ENCODE peak calls at places on chromosomes 7 and 10, in four cellular contexts. E is CD4-positive, alpha-beta memory T cell; M is astrocyte; C is H9. N is an unnamed sample.
A peak's percentile ranks its signal among the peaks of the same experiment; 100 is the strongest.

GRCh38 chr10:133209641-133210040 is 20.4 kb upstream of the UTF1 start:
- DNase-seq in E (peak; percentile 9), M (no peak), C (no peak), N (no peak)

GRCh38 chr7:21945374-21946227 is at the start of gene CDCA7L:
- DNase-seq in E (peak; percentile 40), M (peak; percentile 60), C (peak; percentile 86), N (peak; percentile 93)

GRCh38 chr7:114481995-114482394 is 67.4 kb downstream of the FOXP2 start:
- DNase-seq in E (no peak), M (peak; percentile 17), C (no peak), N (no peak)

GRCh38 chr7:107632466-107632865 is 28.2 kb upstream of the SLC26A4 start:
- DNase-seq in E (no peak), M (no peak), C (no peak), N (no peak)

GRCh38 chr10:55629792-55630490 is 731.1 kb downstream of the ZWINT start:
- DNase-seq in E (no peak), M (peak; percentile 31), C (peak; percentile 63), N (no peak)

GRCh38 chr10:117597216-117597615 is 54.7 kb downstream of the EMX2 start:
- DNase-seq in E (no peak), M (no peak), C (no peak), N (no peak)

GRCh38 chr7:23600251-23600650 is 3.1 kb downstream of the CCDC126 start:
- DNase-seq in E (no peak), M (peak; percentile 26), C (no peak), N (no peak)

GRCh38 chr10:11861811-11862210 is 38.7 kb downstream of the PROSER2 start:
- DNase-seq in E (no peak), M (no peak), C (no peak), N (no peak)

GRCh38 chr10:116115233-116115632 is 157.8 kb downstream of the GFRA1 start:
- DNase-seq in E (no peak), M (no peak), C (no peak), N (peak; percentile 30)

GRCh38 chr10:79402951-79403350 is 42.5 kb downstream of the ZCCHC24 start:
- DNase-seq in E (no peak), M (no peak), C (no peak), N (no peak)
- H3K27ac ChIP-seq in E (no peak overlapping the region), M (no peak overlapping the region), C (no peak overlapping the region), N (peak overlapping the region; percentile 91)

DNA sequence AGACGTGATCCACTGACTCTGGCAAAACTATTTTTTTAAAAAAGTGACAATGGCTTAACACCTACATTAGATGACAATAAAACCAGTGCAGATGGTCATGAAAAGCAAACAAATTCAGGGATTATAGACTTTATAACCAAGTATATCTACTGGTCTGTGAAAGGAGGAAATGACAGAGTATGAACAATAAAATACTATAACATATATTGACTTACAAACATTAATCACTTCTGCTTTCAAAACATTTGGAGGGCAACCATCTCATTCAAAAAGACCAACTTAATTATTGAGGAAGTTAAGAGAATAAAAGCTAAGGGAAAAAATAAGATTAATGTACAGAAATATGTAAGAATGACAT is 34.8 kb downstream of the JMJD1C start:
- DNase-seq in E (no peak), M (no peak), C (no peak), N (no peak)
- H3K4me1 ChIP-seq in E (peaks cover 5% of the 10 kb centered on the region), M (peaks cover 19% of the 10 kb centered on the region), C (peaks cover 7% of the 10 kb centered on the region), N (peaks cover 29% of the 10 kb centered on the region)

GRCh38 chr10:60021324-60021723 is 115.0 kb upstream of the CCDC6 start:
- DNase-seq in E (no peak), M (no peak), C (no peak), N (no peak)
- H3K27ac ChIP-seq in E (no peak overlapping the region), M (no peak overlapping the region), C (no peak overlapping the region), N (no peak overlapping the region)

GRCh38 chr10:97427571-97428179 is 1.7 kb downstream of the PGAM1 start:
- DNase-seq in E (peak; percentile 76), M (no peak), C (peak; percentile 86), N (no peak)

GRCh38 chr10:97428572-97428981 is 2.6 kb downstream of the PGAM1 start:
- DNase-seq in E (peak; percentile 71), M (no peak), C (no peak), N (no peak)

GRCh38 chr10:97426776-97427570 is 982 bp downstream of the PGAM1 start:
- DNase-seq in E (no peak), M (no peak), C (no peak), N (no peak)

GRCh38 chr10:97422921-97423420 is 3.0 kb upstream of the PGAM1 start:
- DNase-seq in E (no peak), M (peak; percentile 76), C (no peak), N (no peak)

DNA sequence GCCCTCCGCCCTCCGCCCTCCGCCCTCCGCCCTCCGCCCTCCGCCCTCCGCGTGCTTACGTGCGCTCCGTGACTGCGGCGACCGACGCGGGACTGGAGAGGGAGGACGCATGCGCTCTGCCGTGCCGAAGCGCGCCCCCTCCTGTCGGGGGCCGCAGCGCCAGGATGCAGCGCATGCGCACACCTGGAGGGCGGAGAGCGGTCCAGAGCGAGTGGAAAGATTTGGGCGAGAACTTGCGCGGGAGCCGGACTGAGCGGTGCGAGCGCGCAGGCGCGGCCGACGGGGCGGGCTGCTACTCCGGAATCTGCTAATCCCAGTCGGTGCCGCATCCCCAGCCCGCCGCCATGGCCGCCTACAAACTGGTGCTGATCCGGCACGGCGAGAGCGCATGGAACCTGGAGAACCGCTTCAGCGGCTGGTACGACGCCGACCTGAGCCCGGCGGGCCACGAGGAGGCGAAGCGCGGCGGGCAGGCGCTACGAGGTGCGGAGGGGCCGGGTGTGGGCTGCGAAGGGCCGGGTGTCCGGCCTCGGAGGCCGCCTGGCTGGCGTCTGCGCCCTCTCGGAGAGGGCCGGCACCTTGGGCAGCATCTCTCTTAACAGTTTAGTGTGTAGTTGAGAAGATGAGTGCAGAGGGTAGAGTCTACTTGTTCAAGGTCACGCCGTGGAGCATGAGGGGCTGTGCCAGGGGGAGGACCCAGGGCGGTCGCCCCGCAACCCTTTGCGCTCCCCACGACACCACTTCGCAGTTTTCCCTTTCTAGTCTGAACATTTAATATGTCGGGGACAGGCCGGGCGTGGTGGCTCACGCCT is at the start of gene PGAM1:
- DNase-seq in E (peak; percentile 94), M (peak; percentile 82), C (peak; percentile 97), N (peak; percentile 99)
- H3K4me1 ChIP-seq in E (peaks cover 42% of the 10 kb centered on the region), M (peaks cover 26% of the 10 kb centered on the region), C (no peaks in the 10 kb centered on the region), N (peaks cover 35% of the 10 kb centered on the region)